ENCODE peak calls at places on chromosomes 3 and 15, in seven cellular contexts. S is activated T-cell treated with anti-CD3 and anti-CD28 coated beads for 24 hours; B is body of pancreas; I is stimulated activated CD4-positive, alpha-beta T cell treated with anti-CD3 and anti-CD28 coated beads, Interleukin-2, amount 100 ng/mL, for 48 hours; T is anterior cingulate cortex; Z is neural progenitor cell; Q is NCI-H774. A is an unnamed sample.

GRCh38 chr15:83483612-83484011 is 36.5 kb downstream of the SH3GL3 start:
- DNase-seq in B (no peak), Q (no peak), Z (no peak), S (no peak), T (no peak), I (no peak), A (no peak)

GRCh38 chr15:20346082-20346805 is 195.4 kb downstream of the GOLGA6L6 start:
- DNase-seq in S (no peak), I (no peak), Q (no peak), Z (no peak), T (no peak), B (peak; percentile 5), A (no peak)

GRCh38 chr15:96657096-96657495 is 326.6 kb downstream of the NR2F2 start:
- DNase-seq in Z (no peak), B (no peak), I (no peak), T (no peak), S (no peak), Q (no peak), A (no peak)

GRCh38 chr3:17577795-17578520 is 164.5 kb downstream of the TBC1D5 start:
- DNase-seq in B (no peak), S (no peak), Z (no peak), T (no peak), I (no peak), Q (no peak), A (no peak)

GRCh38 chr15:61097057-61097456 is 132.0 kb downstream of the RORA start:
- DNase-seq in T (no peak), Q (no peak), Z (no peak), B (no peak), S (no peak), I (no peak), A (no peak)

GRCh38 chr3:184541886-184542562 is 19.6 kb upstream of the EPHB3 start:
- DNase-seq in B (no peak), S (no peak), I (no peak), T (no peak), Q (no peak), Z (no peak), A (no peak)

GRCh38 chr3:2099779-2100191 is 1.1 kb downstream of the CNTN4 start:
- DNase-seq in Q (no peak), Z (peak; percentile 59), B (peak; percentile 25), I (no peak), T (no peak), S (no peak), A (no peak)

GRCh38 chr3:111749171-111750170 is 109.6 kb upstream of the PHLDB2 start:
- DNase-seq in T (no peak), I (no peak), Z (no peak), Q (peak; percentile 56), B (no peak), S (no peak), A (no peak)

GRCh38 chr3:73547427-73548036 is 77.2 kb downstream of the PDZRN3 start:
- DNase-seq in T (no peak), Q (no peak), I (no peak), B (no peak), Z (no peak), S (no peak), A (no peak)

GRCh38 chr3:136728918-136729317 is 23.3 kb downstream of the STAG1 start:
- DNase-seq in B (no peak), T (no peak), I (no peak), Q (no peak), S (no peak), Z (peak; percentile 41), A (no peak)

GRCh38 chr3:40267940-40268707 is 41.4 kb upstream of the EIF1B start:
- DNase-seq in S (no peak), Z (no peak), Q (no peak), I (no peak), T (no peak), B (no peak), A (no peak)

GRCh38 chr3:45137656-45138181 is 8.5 kb downstream of the CDCP1 start:
- DNase-seq in T (no peak), Q (no peak), S (no peak), Z (no peak), B (peak; percentile 50), I (no peak), A (no peak)

GRCh38 chr15:38578626-38579025 is 14.0 kb upstream of the RASGRP1 start:
- DNase-seq in I (no peak), B (no peak), Z (no peak), T (no peak), S (no peak), Q (no peak), A (no peak)

GRCh38 chr3:174377684-174378083 is 481.4 kb upstream of the NAALADL2 start:
- DNase-seq in T (no peak), I (no peak), Z (no peak), Q (no peak), S (no peak), B (no peak), A (no peak)

GRCh38 chr3:72395654-72396415 is 452.4 kb downstream of the SHQ1 start:
- DNase-seq in T (no peak), S (no peak), B (no peak), Q (no peak), I (no peak), Z (no peak), A (no peak)

GRCh38 chr3:33884204-33884561 is 85.8 kb downstream of the PDCD6IP start:
- DNase-seq in Q (no peak), Z (peak; percentile 4), I (no peak), T (no peak), B (no peak), S (no peak), A (no peak)

GRCh38 chr3:6142707-6143106 is 718.2 kb upstream of the GRM7 start:
- DNase-seq in Q (no peak), B (no peak), I (no peak), Z (no peak), T (no peak), S (no peak), A (no peak)

GRCh38 chr3:31188112-31188511 is 293.7 kb upstream of the GADL1 start:
- DNase-seq in B (no peak), T (no peak), Q (no peak), Z (no peak), S (no peak), I (no peak), A (no peak)

GRCh38 chr3:129114455-129114854 is 7.1 kb downstream of the RAB43 start:
- DNase-seq in S (no peak), B (no peak), Q (no peak), T (no peak), Z (no peak), I (no peak), A (no peak)

GRCh38 chr15:40955930-40956542 is 2.8 kb downstream of the CHAC1 start:
- DNase-seq in I (no peak), T (no peak), Q (no peak), Z (no peak), S (no peak), B (peak; percentile 14), A (no peak)

GRCh38 chr15:79028411-79028964 is 62.1 kb downstream of the RASGRF1 start:
- DNase-seq in T (peak; percentile 41), B (peak; percentile 38), I (peak; percentile 44), Q (no peak), S (no peak), Z (peak; percentile 64), A (no peak)

GRCh38 chr15:45113380-45113990 is 487 bp downstream of the DUOX2 start:
- DNase-seq in B (no peak), Z (peak; percentile 5), S (no peak), T (no peak), I (no peak), Q (no peak), A (no peak)